ENCODE peak calls at places on chromosome 14, in five cellular contexts. One of them, this sample, is unnamed.
A peak's percentile ranks its signal among the peaks of the same experiment; 100 is the strongest.

GRCh38 chr14:88242426-88242825 is 80.6 kb downstream of the KCNK10 start:
- DNase-seq in lung: no peak
- DNase-seq in GM23248: no peak
- DNase-seq in substantia nigra: no peak
- DNase-seq in tibial artery: no peak
- DNase-seq in this sample: no peak

GRCh38 chr14:64440494-64440893 is 24.8 kb upstream of the AKAP5 start:
- DNase-seq in tibial artery: no peak
- DNase-seq in substantia nigra: no peak
- DNase-seq in GM23248: peak; percentile 61
- DNase-seq in lung: no peak
- DNase-seq in this sample: no peak

GRCh38 chr14:92960706-92961566 is 38.0 kb downstream of the CHGA start:
- DNase-seq in GM23248: peak; percentile 74
- DNase-seq in tibial artery: no peak
- DNase-seq in lung: no peak
- DNase-seq in substantia nigra: no peak
- DNase-seq in this sample: no peak

GRCh38 chr14:50551877-50552276 is 8.1 kb upstream of the ATL1 start:
- DNase-seq in tibial artery: no peak
- DNase-seq in substantia nigra: no peak
- DNase-seq in lung: no peak
- DNase-seq in GM23248: no peak
- DNase-seq in this sample: no peak

GRCh38 chr14:61653507-61653906 is 41.8 kb upstream of the HIF1A start:
- DNase-seq in substantia nigra: no peak
- DNase-seq in lung: no peak
- DNase-seq in tibial artery: no peak
- DNase-seq in GM23248: peak; percentile 88
- DNase-seq in this sample: no peak

GRCh38 chr14:90508073-90508472 is 111.2 kb downstream of the CALM1 start:
- DNase-seq in tibial artery: no peak
- DNase-seq in GM23248: no peak
- DNase-seq in substantia nigra: no peak
- DNase-seq in lung: no peak
- DNase-seq in this sample: no peak

GRCh38 chr14:49464885-49465284 is 121.3 kb downstream of the RPS29 start:
- DNase-seq in substantia nigra: no peak
- DNase-seq in GM23248: peak; percentile 5
- DNase-seq in tibial artery: no peak
- DNase-seq in lung: no peak
- DNase-seq in this sample: no peak

GRCh38 chr14:72701610-72702009 is 192.3 kb downstream of the DPF3 start:
- DNase-seq in tibial artery: peak; percentile 67
- DNase-seq in substantia nigra: no peak
- DNase-seq in GM23248: peak; percentile 76
- DNase-seq in lung: no peak
- DNase-seq in this sample: no peak

GRCh38 chr14:83133986-83134664 is 1600.5 kb upstream of the SEL1L start:
- DNase-seq in tibial artery: no peak
- DNase-seq in lung: no peak
- DNase-seq in substantia nigra: no peak
- DNase-seq in GM23248: no peak
- DNase-seq in this sample: no peak

GRCh38 chr14:90544566-90544965 is 147.7 kb downstream of the CALM1 start:
- DNase-seq in substantia nigra: no peak
- DNase-seq in lung: no peak
- DNase-seq in tibial artery: no peak
- DNase-seq in GM23248: no peak
- DNase-seq in this sample: no peak

GRCh38 chr14:101132051-101132541 is 228.6 kb upstream of the RTL1 start:
- DNase-seq in substantia nigra: no peak
- DNase-seq in lung: peak; percentile 24
- DNase-seq in GM23248: no peak
- DNase-seq in tibial artery: no peak
- DNase-seq in this sample: peak; percentile 45

GRCh38 chr14:80356413-80356812 is 145.1 kb upstream of the DIO2 start:
- DNase-seq in substantia nigra: no peak
- DNase-seq in tibial artery: no peak
- DNase-seq in GM23248: peak; percentile 43
- DNase-seq in lung: no peak
- DNase-seq in this sample: no peak

GRCh38 chr14:67577181-67577580 is 22.9 kb downstream of the PIGH start:
- DNase-seq in GM23248: no peak
- DNase-seq in substantia nigra: no peak
- DNase-seq in lung: no peak
- DNase-seq in tibial artery: peak; percentile 32
- DNase-seq in this sample: no peak

GRCh38 chr14:93103392-93104080 is 12.2 kb downstream of the ITPK1 start:
- DNase-seq in tibial artery: no peak
- DNase-seq in lung: peak; percentile 51
- DNase-seq in GM23248: peak; percentile 30
- DNase-seq in substantia nigra: no peak
- DNase-seq in this sample: peak; percentile 77

GRCh38 chr14:81033841-81034240 is 78.4 kb downstream of the TSHR start:
- DNase-seq in GM23248: no peak
- DNase-seq in tibial artery: no peak
- DNase-seq in substantia nigra: no peak
- DNase-seq in lung: no peak
- DNase-seq in this sample: no peak

GRCh38 chr14:104252256-104253215 is 114.1 kb downstream of the KIF26A start:
- DNase-seq in substantia nigra: no peak
- DNase-seq in GM23248: no peak
- DNase-seq in lung: no peak
- DNase-seq in tibial artery: peak; percentile 42
- DNase-seq in this sample: peak; percentile 35

GRCh38 chr14:70189678-70190077 is 927 bp upstream of the SLC8A3 start:
- DNase-seq in lung: no peak
- DNase-seq in tibial artery: no peak
- DNase-seq in GM23248: no peak
- DNase-seq in substantia nigra: no peak
- DNase-seq in this sample: no peak

GRCh38 chr14:50407089-50407813 is 10.6 kb upstream of the CDKL1 start:
- DNase-seq in substantia nigra: no peak
- DNase-seq in GM23248: peak; percentile 75
- DNase-seq in tibial artery: no peak
- DNase-seq in lung: no peak
- DNase-seq in this sample: no peak

GRCh38 chr14:105414456-105415371 is 4.9 kb upstream of the MTA1 start:
- DNase-seq in substantia nigra: peak; percentile 49
- DNase-seq in GM23248: peak; percentile 84
- DNase-seq in tibial artery: peak; percentile 88
- DNase-seq in lung: peak; percentile 55
- DNase-seq in this sample: peak; percentile 88

GRCh38 chr14:104184911-104185499 is 46.6 kb downstream of the KIF26A start:
- DNase-seq in lung: no peak
- DNase-seq in GM23248: no peak
- DNase-seq in tibial artery: no peak
- DNase-seq in substantia nigra: no peak
- DNase-seq in this sample: no peak

GRCh38 chr14:47366006-47366405 is 309.4 kb downstream of the MDGA2 start:
- DNase-seq in substantia nigra: no peak
- DNase-seq in tibial artery: no peak
- DNase-seq in GM23248: no peak
- DNase-seq in lung: no peak
- DNase-seq in this sample: no peak

GRCh38 chr14:100017578-100017977 is 47.6 kb upstream of the EVL start:
- DNase-seq in substantia nigra: no peak
- DNase-seq in GM23248: peak; percentile 46
- DNase-seq in lung: no peak
- DNase-seq in tibial artery: no peak
- DNase-seq in this sample: no peak

GRCh38 chr14:28651148-28651547 is 115.4 kb upstream of the FOXG1 start:
- DNase-seq in substantia nigra: no peak
- DNase-seq in lung: no peak
- DNase-seq in tibial artery: no peak
- DNase-seq in GM23248: peak; percentile 35
- DNase-seq in this sample: no peak

This sample was measured in activated CD8-positive, alpha-beta memory T cell treated with anti-CD3 and anti-CD28 coated beads, Interleukin-2, amount 50 U/mL, for 48 hours.